ENCODE peak calls at places on chromosomes 6 and 20, in five cellular contexts. O is left ventricle myocardium inferior; Y is CD8-positive, alpha-beta T cell; V is prostate gland; H is spleen. I is an unnamed sample.

GRCh38 chr6:25136879-25137278 is 142.3 kb upstream of the CARMIL1 start:
- DNase-seq in O (no peak), Y (no peak), V (no peak), H (no peak), I (no peak)

GRCh38 chr20:8449120-8449519 is 317.1 kb downstream of the PLCB1 start:
- DNase-seq in O (no peak), Y (no peak), V (no peak), H (no peak), I (no peak)

GRCh38 chr6:54729716-54730115 is 116.9 kb upstream of the FAM83B start:
- DNase-seq in O (no peak), Y (no peak), V (no peak), H (no peak), I (no peak)

GRCh38 chr20:23445596-23446217 is 6.2 kb downstream of the CSTL1 start:
- DNase-seq in O (no peak), Y (no peak), V (no peak), H (no peak), I (no peak)

GRCh38 chr6:169863149-169863525 is 111.7 kb downstream of the ERMARD start:
- DNase-seq in O (no peak), Y (no peak), V (no peak), H (peak; percentile 52), I (no peak)

GRCh38 chr6:105135056-105135455 is 44.8 kb downstream of the POPDC3 start:
- DNase-seq in O (no peak), Y (no peak), V (no peak), H (no peak), I (no peak)

GRCh38 chr20:10922941-10923340 is 249.1 kb upstream of the JAG1 start:
- DNase-seq in O (no peak), Y (no peak), V (no peak), H (no peak), I (no peak)

GRCh38 chr20:10625641-10626040 is 48.2 kb downstream of the JAG1 start:
- DNase-seq in O (no peak), Y (no peak), V (no peak), H (no peak), I (no peak)

GRCh38 chr6:47134476-47135189 is 92.5 kb upstream of the ADGRF1 start:
- DNase-seq in O (no peak), Y (no peak), V (peak; percentile 50), H (no peak), I (no peak)

GRCh38 chr20:1209447-1210387 is 6.5 kb downstream of the C20orf202 start:
- DNase-seq in O (no peak), Y (no peak), V (no peak), H (no peak), I (no peak)

GRCh38 chr6:37137201-37137880 is 32.6 kb upstream of the PIM1 start:
- DNase-seq in O (no peak), Y (no peak), V (no peak), H (no peak), I (no peak)

GRCh38 chr6:68637782-68638181 is 2.7 kb downstream of the ADGRB3 start:
- DNase-seq in O (no peak), Y (no peak), V (no peak), H (no peak), I (no peak)

GRCh38 chr6:30882764-30883475 is 1.4 kb upstream of the DDR1 start:
- DNase-seq in O (no peak), Y (no peak), V (peak; percentile 93), H (peak; percentile 83), I (no peak)

GRCh38 chr20:64189530-64189966 is 25.3 kb downstream of the MYT1 start:
- DNase-seq in O (no peak), Y (no peak), V (no peak), H (no peak), I (no peak)

GRCh38 chr6:64034840-64035656 is 399.4 kb downstream of the PHF3 start:
- DNase-seq in O (no peak), Y (no peak), V (no peak), H (no peak), I (no peak)

GRCh38 chr20:58219342-58219700 is 9.1 kb downstream of the ANKRD60 start:
- DNase-seq in O (no peak), Y (no peak), V (no peak), H (no peak), I (no peak)

GRCh38 chr6:3386374-3386857 is 70.4 kb downstream of the SLC22A23 start:
- DNase-seq in O (no peak), Y (no peak), V (peak; percentile 43), H (no peak), I (no peak)

GRCh38 chr20:63855363-63856110 is 5.8 kb upstream of the ABHD16B start:
- DNase-seq in O (no peak), Y (no peak), V (no peak), H (peak; percentile 76), I (no peak)

GRCh38 chr6:124943658-124944057 is 18.6 kb upstream of the RNF217 start:
- DNase-seq in O (no peak), Y (no peak), V (no peak), H (no peak), I (no peak)

GRCh38 chr20:50434653-50435396 is 75.4 kb upstream of the PTPN1 start:
- DNase-seq in O (no peak), Y (no peak), V (no peak), H (no peak), I (no peak)

GRCh38 chr20:61629361-61630239 is 377.5 kb downstream of the CDH4 start:
- DNase-seq in O (no peak), Y (no peak), V (no peak), H (no peak), I (no peak)

GRCh38 chr20:62122659-62123449 is 579 bp downstream of the LSM14B start:
- DNase-seq in O (no peak), Y (peak; percentile 39), V (peak; percentile 33), H (peak; percentile 92), I (peak; percentile 43)

GRCh38 chr6:153145591-153145990 is 14.5 kb upstream of the RGS17 start:
- DNase-seq in O (no peak), Y (no peak), V (no peak), H (no peak), I (no peak)

GRCh38 chr20:14673164-14673563 is 335.8 kb upstream of the FLRT3 start:
- DNase-seq in O (no peak), Y (no peak), V (no peak), H (no peak), I (no peak)

GRCh38 chr6:43738877-43739641 is 31.0 kb upstream of the VEGFA start:
- DNase-seq in O (no peak), Y (no peak), V (no peak), H (peak; percentile 41), I (no peak)

GRCh38 chr6:102670756-102671155 is 1277.2 kb downstream of the GRIK2 start:
- DNase-seq in O (no peak), Y (no peak), V (no peak), H (no peak), I (no peak)

GRCh38 chr6:44237813-44238433 is 9.0 kb upstream of the HSP90AB1 start:
- DNase-seq in O (peak; percentile 81), Y (peak; percentile 75), V (peak; percentile 79), H (peak; percentile 96), I (peak; percentile 72)

GRCh38 chr6:126118058-126118759 is 131.9 kb downstream of the TRMT11 start:
- DNase-seq in O (no peak), Y (no peak), V (no peak), H (no peak), I (no peak)

GRCh38 chr20:49283176-49283702 is 5.4 kb upstream of the ZNFX1 start:
- DNase-seq in O (no peak), Y (no peak), V (no peak), H (no peak), I (no peak)
- H3K9me3 ChIP-seq in O (peaks cover 70% of the 10 kb centered on the region), Y (peaks cover 59% of the 10 kb centered on the region), V (no peaks in the 10 kb centered on the region), H (peaks cover 76% of the 10 kb centered on the region), I (peaks cover 81% of the 10 kb centered on the region)

GRCh38 chr6:89237158-89237557 is 20.0 kb upstream of the GABRR1 start:
- DNase-seq in O (no peak), Y (no peak), V (no peak), H (no peak), I (no peak)
- H3K9me3 ChIP-seq in O (peaks cover 20% of the 10 kb centered on the region), Y (no peaks in the 10 kb centered on the region), V (no peaks in the 10 kb centered on the region), H (no peaks in the 10 kb centered on the region), I (no peaks in the 10 kb centered on the region)

GRCh38 chr6:168277274-168277669 is 42.3 kb downstream of the DACT2 start:
- DNase-seq in O (no peak), Y (no peak), V (no peak), H (peak; percentile 68), I (no peak)

GRCh38 chr6:168273483-168274045 is 46.0 kb downstream of the DACT2 start:
- DNase-seq in O (no peak), Y (no peak), V (no peak), H (no peak), I (no peak)

GRCh38 chr6:168276576-168277273 is 42.9 kb downstream of the DACT2 start:
- DNase-seq in O (no peak), Y (no peak), V (no peak), H (peak; percentile 50), I (no peak)

GRCh38 chr6:168274046-168274952 is 45.3 kb downstream of the DACT2 start:
- DNase-seq in O (no peak), Y (no peak), V (no peak), H (no peak), I (no peak)

DNA sequence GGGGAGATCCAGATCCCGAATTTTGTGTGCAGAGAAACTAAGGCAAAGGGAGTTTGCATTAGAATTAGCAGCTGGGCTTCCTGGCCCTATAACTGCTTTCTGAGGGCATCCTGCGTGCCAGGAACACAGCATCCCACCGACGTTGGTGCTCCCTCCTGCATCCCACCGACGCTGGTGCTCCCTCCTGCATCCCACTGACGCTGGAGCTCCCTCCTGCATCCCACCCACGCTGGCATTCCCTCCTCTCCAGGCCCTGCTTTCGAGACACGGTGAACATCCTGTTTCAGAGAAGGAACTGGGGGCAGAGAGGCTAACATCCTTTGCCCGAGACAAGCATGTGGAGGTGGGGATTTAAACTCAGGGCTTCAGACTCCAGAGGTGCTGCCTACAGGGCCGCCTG is 44.4 kb downstream of the DACT2 start:
- DNase-seq in O (no peak), Y (no peak), V (no peak), H (no peak), I (no peak)
- H3K9me3 ChIP-seq in O (no peaks in the 10 kb centered on the region), Y (no peaks in the 10 kb centered on the region), V (no peaks in the 10 kb centered on the region), H (no peaks in the 10 kb centered on the region), I (no peaks in the 10 kb centered on the region)

GRCh38 chr6:167982063-167982462 is 15.4 kb upstream of the KIF25 start:
- DNase-seq in O (no peak), Y (no peak), V (no peak), H (no peak), I (no peak)

GRCh38 chr6:167985911-167986595 is 11.4 kb upstream of the KIF25 start:
- DNase-seq in O (no peak), Y (no peak), V (no peak), H (no peak), I (no peak)

GRCh38 chr6:167987396-167987795 is 10.1 kb upstream of the KIF25 start:
- DNase-seq in O (no peak), Y (no peak), V (no peak), H (no peak), I (no peak)

GRCh38 chr6:167985205-167985604 is 12.3 kb upstream of the KIF25 start:
- DNase-seq in O (no peak), Y (no peak), V (no peak), H (no peak), I (no peak)

DNA sequence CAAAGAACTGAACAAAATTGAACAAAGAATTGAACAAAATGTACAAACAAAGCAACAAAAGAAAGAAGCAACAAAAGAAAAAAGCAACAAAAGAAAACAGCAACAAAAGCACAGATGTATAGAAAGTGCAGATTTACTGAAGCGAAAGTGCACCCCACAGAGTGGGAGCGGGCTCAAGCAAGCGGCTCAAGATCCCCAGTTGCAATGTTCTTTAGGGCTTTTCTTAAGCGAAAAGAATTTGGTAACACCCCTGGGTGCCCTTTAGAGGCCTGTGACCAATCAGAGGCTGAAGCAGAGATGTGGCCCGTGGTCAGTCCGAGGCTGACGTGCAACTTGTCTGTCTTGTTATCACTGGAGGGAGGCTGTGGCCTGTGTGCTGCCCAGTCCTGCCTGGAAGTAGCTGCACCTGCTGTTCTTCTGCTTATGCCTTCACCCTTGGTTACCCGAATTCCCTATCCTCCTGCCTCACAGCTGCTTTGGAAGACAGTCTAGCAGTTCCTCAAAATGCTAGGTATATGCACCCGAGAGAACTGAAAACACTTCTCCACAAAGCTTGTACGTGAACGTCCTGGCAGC is 13.2 kb upstream of the KIF25 start:
- DNase-seq in O (no peak), Y (no peak), V (no peak), H (no peak), I (no peak)
- H3K9me3 ChIP-seq in O (no peaks in the 10 kb centered on the region), Y (no peaks in the 10 kb centered on the region), V (no peaks in the 10 kb centered on the region), H (no peaks in the 10 kb centered on the region), I (no peaks in the 10 kb centered on the region)

I was measured in T-helper 17 cell.